ENCODE peak calls at places on chromosomes 16 and 17, in nine cellular contexts. V, Y, R, Z, Q, J, N, K and X are unnamed samples.

GRCh38 chr16:89859809-89860075 is 13.7 kb upstream of the TCF25 start:
- DNase-seq in V (no peak), Y (no peak), R (no peak), Z (no peak), Q (no peak), J (no peak), N (no peak), K (no peak), X (no peak)

GRCh38 chr17:285751-286422 is 66.7 kb downstream of the RPH3AL start:
- DNase-seq in V (no peak), Y (peak; percentile 9), R (peak; percentile 6), Z (peak; percentile 61), Q (peak; percentile 55), J (no peak), N (no peak), K (no peak), X (no peak)

GRCh38 chr16:14462811-14463210 is 167.2 kb downstream of the PARN start:
- DNase-seq in V (no peak), Y (no peak), R (no peak), Z (no peak), Q (no peak), J (no peak), N (no peak), K (no peak), X (no peak)

GRCh38 chr16:49546735-49547134 is 173.1 kb downstream of the C16orf78 start:
- DNase-seq in V (no peak), Y (no peak), R (no peak), Z (no peak), Q (no peak), J (no peak), N (no peak), K (no peak), X (no peak)

GRCh38 chr17:48578616-48579560 is 738 bp upstream of the HOXB4 start:
- DNase-seq in V (no peak), Y (no peak), R (no peak), Z (no peak), Q (no peak), J (no peak), N (no peak), K (no peak), X (no peak)

GRCh38 chr16:24610421-24610765 is 71.0 kb downstream of the RBBP6 start:
- DNase-seq in V (no peak), Y (peak; percentile 42), R (peak; percentile 24), Z (peak; percentile 73), Q (peak; percentile 45), J (peak; percentile 21), N (no peak), K (no peak), X (peak; percentile 31)

GRCh38 chr17:31536451-31536850 is 145.0 kb downstream of the RAB11FIP4 start:
- DNase-seq in V (no peak), Y (no peak), R (no peak), Z (no peak), Q (no peak), J (no peak), N (no peak), K (no peak), X (no peak)

GRCh38 chr17:7856081-7856791 is 1.1 kb downstream of the NAA38 start:
- DNase-seq in V (no peak), Y (peak; percentile 62), R (peak; percentile 77), Z (no peak), Q (peak; percentile 80), J (no peak), N (no peak), K (peak; percentile 41), X (no peak)

GRCh38 chr17:8673621-8674020 is 43.1 kb upstream of the MYH10 start:
- DNase-seq in V (no peak), Y (peak; percentile 55), R (peak; percentile 39), Z (no peak), Q (no peak), J (no peak), N (no peak), K (no peak), X (no peak)

GRCh38 chr17:50096092-50096491 is 941 bp downstream of the PDK2 start:
- DNase-seq in V (no peak), Y (no peak), R (no peak), Z (no peak), Q (no peak), J (no peak), N (no peak), K (no peak), X (no peak)
- H3K27ac ChIP-seq in V (peak overlapping the region; percentile 82), Y (peak overlapping the region; percentile 78), R (peak overlapping the region; percentile 83), Z (no peak overlapping the region), Q (peak overlapping the region; percentile 65), J (no peak overlapping the region), N (peak overlapping the region; percentile 64), K (peak overlapping the region; percentile 84), X (peak overlapping the region; percentile 90)

DNA sequence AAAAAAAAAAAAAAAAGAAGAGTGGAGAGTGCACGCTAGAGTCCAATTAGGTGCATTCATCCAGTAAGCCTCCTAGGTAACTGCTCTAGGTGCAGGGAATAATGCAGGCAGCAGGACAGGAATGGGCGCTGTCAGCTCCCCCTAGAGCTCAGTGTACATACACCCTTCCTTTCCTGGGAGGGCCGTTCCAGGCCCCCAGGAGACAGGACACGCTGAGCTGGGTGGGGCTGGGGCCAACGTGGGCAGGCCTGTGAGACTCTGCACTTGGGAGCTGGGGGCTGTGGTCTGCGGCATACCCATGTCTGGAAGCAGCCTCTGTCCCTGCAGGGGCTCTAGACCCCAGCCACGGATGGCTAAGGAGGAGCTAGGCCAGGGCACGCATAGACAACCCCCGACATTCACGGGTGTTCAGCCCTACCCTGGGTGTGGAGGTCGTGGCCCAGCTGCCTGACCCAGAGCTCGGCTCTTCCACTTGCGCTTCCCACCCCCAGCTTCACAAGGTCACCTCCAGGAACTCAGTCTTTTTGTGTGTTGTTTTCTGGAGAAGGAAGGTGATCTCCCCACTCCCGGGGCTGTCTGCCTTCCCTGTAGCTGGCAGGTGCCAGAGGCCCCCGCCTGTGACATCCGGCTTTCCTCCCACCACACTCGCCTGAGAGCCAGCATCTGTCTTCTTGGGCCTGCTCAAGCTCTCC is 985 bp upstream of the ANTKMT start:
- DNase-seq in V (peak; percentile 70), Y (no peak), R (no peak), Z (no peak), Q (no peak), J (peak; percentile 63), N (no peak), K (no peak), X (no peak)
- H3K27ac ChIP-seq in V (peak overlapping the region; percentile 99), Y (peak overlapping the region; percentile 79), R (peak overlapping the region; percentile 90), Z (no peak overlapping the region), Q (peak overlapping the region; percentile 83), J (peak overlapping the region; percentile 99), N (peak overlapping the region; percentile 100), K (peak overlapping the region; percentile 75), X (peak overlapping the region; percentile 92)

GRCh38 chr17:63751806-63752205 is 10.2 kb upstream of the STRADA start:
- DNase-seq in V (no peak), Y (no peak), R (no peak), Z (no peak), Q (no peak), J (no peak), N (no peak), K (no peak), X (no peak)
- H3K27ac ChIP-seq in V (no peak overlapping the region), Y (no peak overlapping the region), R (no peak overlapping the region), Z (no peak overlapping the region), Q (no peak overlapping the region), J (no peak overlapping the region), N (no peak overlapping the region), K (no peak overlapping the region), X (no peak overlapping the region)

GRCh38 chr17:27569257-27569722 is 61.7 kb upstream of the LGALS9 start:
- DNase-seq in V (peak; percentile 65), Y (peak; percentile 25), R (peak; percentile 56), Z (peak; percentile 91), Q (no peak), J (peak; percentile 71), N (no peak), K (no peak), X (no peak)
- H3K27ac ChIP-seq in V (peak overlapping the region; percentile 21), Y (no peak overlapping the region), R (peak overlapping the region; percentile 76), Z (peak overlapping the region; percentile 80), Q (no peak overlapping the region), J (no peak overlapping the region), N (no peak overlapping the region), K (no peak overlapping the region), X (no peak overlapping the region)

GRCh38 chr17:28728364-28729200 is at the start of gene NEK8:
- DNase-seq in V (peak; percentile 96), Y (peak; percentile 97), R (peak; percentile 94), Z (peak; percentile 98), Q (peak; percentile 98), J (peak; percentile 95), N (peak; percentile 88), K (peak; percentile 98), X (peak; percentile 92)

GRCh38 chr17:28726396-28726911 is 421 bp upstream of the TLCD1 start:
- DNase-seq in V (peak; percentile 75), Y (peak; percentile 68), R (peak; percentile 60), Z (peak; percentile 83), Q (peak; percentile 97), J (peak; percentile 68), N (peak; percentile 53), K (no peak), X (peak; percentile 69)

GRCh38 chr17:28727727-28728363 is 743 bp upstream of the NEK8 start:
- DNase-seq in V (peak; percentile 78), Y (peak; percentile 51), R (peak; percentile 55), Z (peak; percentile 97), Q (peak; percentile 78), J (peak; percentile 78), N (peak; percentile 55), K (peak; percentile 67), X (no peak)

GRCh38 chr17:28725660-28726395 is at the start of gene TLCD1:
- DNase-seq in V (peak; percentile 92), Y (no peak), R (peak; percentile 71), Z (peak; percentile 85), Q (peak; percentile 91), J (peak; percentile 80), N (no peak), K (no peak), X (peak; percentile 58)

GRCh38 chr17:28726912-28727726 is 1.1 kb upstream of the TLCD1 start:
- DNase-seq in V (peak; percentile 94), Y (peak; percentile 95), R (peak; percentile 94), Z (peak; percentile 98), Q (peak; percentile 92), J (peak; percentile 96), N (peak; percentile 89), K (peak; percentile 94), X (peak; percentile 79)
- H3K27ac ChIP-seq in V (peak overlapping the region; percentile 98), Y (peak overlapping the region; percentile 96), R (peak overlapping the region; percentile 92), Z (peak overlapping the region; percentile 99), Q (peak overlapping the region; percentile 93), J (peak overlapping the region; percentile 94), N (peak overlapping the region; percentile 89), K (peak overlapping the region; percentile 99), X (peak overlapping the region; percentile 38)

DNA sequence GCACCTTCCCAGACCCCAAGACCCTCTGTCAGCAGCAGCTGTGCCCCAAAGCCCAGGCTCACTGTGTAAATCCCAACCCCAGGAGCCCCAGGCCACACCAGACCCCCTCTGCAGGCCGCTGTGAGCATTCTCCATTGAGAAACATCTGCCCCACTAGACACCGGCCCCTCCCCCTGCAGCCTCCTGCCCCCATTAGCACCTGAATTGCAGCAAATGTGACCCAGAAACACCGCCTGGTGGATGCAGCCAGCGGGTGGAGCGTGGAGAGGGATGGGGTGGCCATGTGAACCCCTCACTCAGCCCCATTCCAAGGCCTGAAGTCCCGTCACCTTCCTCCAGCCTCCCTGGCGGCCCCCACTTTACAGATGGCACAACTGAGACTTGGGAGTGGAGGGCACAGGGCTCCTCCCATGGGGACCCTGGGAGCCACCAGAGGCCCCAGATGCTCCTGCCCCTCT is 2.2 kb downstream of the UBALD1 start:
- DNase-seq in V (peak; percentile 38), Y (no peak), R (no peak), Z (peak; percentile 86), Q (no peak), J (no peak), N (no peak), K (no peak), X (no peak)
- H3K27ac ChIP-seq in V (no peak overlapping the region), Y (no peak overlapping the region), R (no peak overlapping the region), Z (peak overlapping the region; percentile 83), Q (no peak overlapping the region), J (no peak overlapping the region), N (peak overlapping the region; percentile 83), K (no peak overlapping the region), X (no peak overlapping the region)

GRCh38 chr17:76139801-76140660 is 1.0 kb downstream of the FOXJ1 start:
- DNase-seq in V (no peak), Y (no peak), R (no peak), Z (peak; percentile 51), Q (no peak), J (no peak), N (no peak), K (no peak), X (no peak)
- H3K27ac ChIP-seq in V (no peak overlapping the region), Y (no peak overlapping the region), R (no peak overlapping the region), Z (no peak overlapping the region), Q (no peak overlapping the region), J (no peak overlapping the region), N (no peak overlapping the region), K (no peak overlapping the region), X (no peak overlapping the region)